ENCODE peak calls at places on chromosome 11, in nine cellular contexts. W is C1 segment of cervical spinal cord; K is endothelial cell of umbilical vein; D is amniotic stem cell; X is foreskin fibroblast; Z is CD4-positive, CD25-positive, alpha-beta regulatory T cell; M is activated CD8-positive, alpha-beta memory T cell treated with anti-CD3 and anti-CD28 coated beads for 24 hours; E is stimulated activated CD8-positive, alpha-beta memory T cell treated with anti-CD3 and anti-CD28 coated beads, Interleukin-12 subunit alpha, Interleukin-12 subunit beta, amount 100 ng/mL, for 4 hours; T is activated CD4-positive, CD25-positive, alpha-beta regulatory T cell. B is an unnamed sample.

GRCh38 chr11:2662430-2663299 is 37.1 kb downstream of the KCNQ1OT1 start:
- DNase-seq in Z (no peak), T (no peak), X (no peak), E (no peak), M (no peak), W (no peak), K (no peak), D (no peak), B (peak; percentile 49)

GRCh38 chr11:61195016-61195695 is 8.2 kb upstream of the PGA3 start:
- DNase-seq in M (no peak), D (no peak), K (no peak), W (no peak), X (no peak), T (no peak), Z (no peak), E (no peak), B (no peak)

GRCh38 chr11:72624496-72625201 is 49.6 kb downstream of the PDE2A start:
- DNase-seq in W (no peak), E (no peak), D (no peak), Z (no peak), M (no peak), X (no peak), K (peak; percentile 71), T (no peak), B (no peak)

GRCh38 chr11:36409152-36409713 is 100.8 kb downstream of the TRAF6 start:
- DNase-seq in D (no peak), T (no peak), X (no peak), K (peak; percentile 65), W (no peak), M (peak; percentile 68), E (no peak), Z (no peak), B (no peak)

GRCh38 chr11:131695889-131696429 is 325.5 kb downstream of the NTM start:
- DNase-seq in Z (no peak), E (no peak), W (no peak), D (no peak), T (no peak), M (no peak), K (no peak), X (no peak), B (no peak)

GRCh38 chr11:76599041-76600013 is 71.2 kb downstream of the LRRC32 start:
- DNase-seq in X (no peak), D (no peak), Z (no peak), M (peak; percentile 48), K (no peak), W (no peak), T (no peak), E (no peak), B (no peak)

GRCh38 chr11:71352226-71352625 is 96.0 kb downstream of the DHCR7 start:
- DNase-seq in X (no peak), Z (no peak), M (no peak), W (no peak), E (no peak), D (no peak), T (no peak), K (no peak), B (no peak)

GRCh38 chr11:76102772-76103171 is 103.5 kb downstream of the WNT11 start:
- DNase-seq in M (no peak), T (no peak), X (no peak), W (no peak), Z (no peak), D (no peak), E (no peak), K (peak; percentile 60), B (no peak)

GRCh38 chr11:133029096-133029495 is 503.2 kb downstream of the OPCML start:
- DNase-seq in T (no peak), K (no peak), W (no peak), Z (no peak), M (no peak), D (no peak), X (no peak), E (no peak), B (no peak)

GRCh38 chr11:118194835-118195627 is 18.6 kb upstream of the SCN2B start:
- DNase-seq in E (no peak), Z (no peak), M (no peak), X (peak; percentile 81), D (peak; percentile 16), K (peak; percentile 24), W (no peak), T (no peak), B (peak; percentile 73)

GRCh38 chr11:95916049-95916448 is 7.9 kb downstream of the MTMR2 start:
- DNase-seq in K (no peak), E (no peak), X (no peak), T (no peak), M (no peak), Z (no peak), W (no peak), D (no peak), B (no peak)

GRCh38 chr11:123145220-123145619 is 49.8 kb downstream of the CLMP start:
- DNase-seq in Z (no peak), T (no peak), D (peak; percentile 23), M (no peak), W (no peak), K (peak; percentile 22), X (peak; percentile 93), E (no peak), B (no peak)

GRCh38 chr11:132158091-132158490 is 787.7 kb downstream of the NTM start:
- DNase-seq in X (peak; percentile 14), W (no peak), T (no peak), K (peak; percentile 32), M (no peak), D (no peak), E (no peak), Z (no peak), B (no peak)

GRCh38 chr11:2214527-2215229 is 43.1 kb upstream of the TH start:
- DNase-seq in Z (no peak), M (peak; percentile 53), D (no peak), T (no peak), W (no peak), X (no peak), E (no peak), K (no peak), B (peak; percentile 63)

B was measured in coronary artery.